ENCODE peak calls at places on chromosomes 3 and 15, in six cellular contexts. One of them, this sample, is unnamed.

GRCh38 chr15:29651476-29652072 is 170.7 kb downstream of the TJP1 start:
- DNase-seq in colonic mucosa: no peak
- DNase-seq in CD4-positive, CD25-positive, alpha-beta regulatory T cell: no peak
- DNase-seq in tibial artery: no peak
- DNase-seq in lower lobe of right lung: no peak
- DNase-seq in cardiac muscle cell: no peak
- DNase-seq in this sample: no peak

GRCh38 chr3:59499954-59500353 is 450.1 kb upstream of the CFAP20DC start:
- DNase-seq in colonic mucosa: no peak
- DNase-seq in CD4-positive, CD25-positive, alpha-beta regulatory T cell: no peak
- DNase-seq in tibial artery: no peak
- DNase-seq in lower lobe of right lung: no peak
- DNase-seq in cardiac muscle cell: no peak
- DNase-seq in this sample: no peak

GRCh38 chr15:82917252-82917651 is 35.3 kb downstream of the HOMER2 start:
- DNase-seq in colonic mucosa: no peak
- DNase-seq in CD4-positive, CD25-positive, alpha-beta regulatory T cell: no peak
- DNase-seq in tibial artery: peak; percentile 39
- DNase-seq in lower lobe of right lung: no peak
- DNase-seq in cardiac muscle cell: no peak
- DNase-seq in this sample: no peak

GRCh38 chr15:39184701-39185390 is 396.0 kb upstream of the THBS1 start:
- DNase-seq in colonic mucosa: no peak
- DNase-seq in CD4-positive, CD25-positive, alpha-beta regulatory T cell: no peak
- DNase-seq in tibial artery: no peak
- DNase-seq in lower lobe of right lung: no peak
- DNase-seq in cardiac muscle cell: no peak
- DNase-seq in this sample: no peak

GRCh38 chr15:68704496-68705021 is 116.1 kb downstream of the ANP32A start:
- DNase-seq in colonic mucosa: peak; percentile 35
- DNase-seq in CD4-positive, CD25-positive, alpha-beta regulatory T cell: no peak
- DNase-seq in tibial artery: no peak
- DNase-seq in lower lobe of right lung: no peak
- DNase-seq in cardiac muscle cell: peak; percentile 78
- DNase-seq in this sample: no peak

GRCh38 chr3:78737988-78738387 is 1029.8 kb downstream of the ROBO1 start:
- DNase-seq in colonic mucosa: no peak
- DNase-seq in CD4-positive, CD25-positive, alpha-beta regulatory T cell: no peak
- DNase-seq in tibial artery: no peak
- DNase-seq in lower lobe of right lung: no peak
- DNase-seq in cardiac muscle cell: no peak
- DNase-seq in this sample: no peak

GRCh38 chr3:16609927-16610580 is 4.8 kb upstream of the DAZL start:
- DNase-seq in colonic mucosa: no peak
- DNase-seq in CD4-positive, CD25-positive, alpha-beta regulatory T cell: no peak
- DNase-seq in tibial artery: no peak
- DNase-seq in lower lobe of right lung: no peak
- DNase-seq in cardiac muscle cell: no peak
- DNase-seq in this sample: no peak

GRCh38 chr3:10370429-10370828 is 49.5 kb upstream of the SEC13 start:
- DNase-seq in colonic mucosa: no peak
- DNase-seq in CD4-positive, CD25-positive, alpha-beta regulatory T cell: no peak
- DNase-seq in tibial artery: no peak
- DNase-seq in lower lobe of right lung: no peak
- DNase-seq in cardiac muscle cell: no peak
- DNase-seq in this sample: no peak

GRCh38 chr15:55827965-55828364 is 85.0 kb upstream of the PRTG start:
- DNase-seq in colonic mucosa: no peak
- DNase-seq in CD4-positive, CD25-positive, alpha-beta regulatory T cell: no peak
- DNase-seq in tibial artery: no peak
- DNase-seq in lower lobe of right lung: no peak
- DNase-seq in cardiac muscle cell: no peak
- DNase-seq in this sample: no peak

GRCh38 chr3:193743702-193744047 is 150.7 kb downstream of the OPA1 start:
- DNase-seq in colonic mucosa: no peak
- DNase-seq in CD4-positive, CD25-positive, alpha-beta regulatory T cell: no peak
- DNase-seq in tibial artery: no peak
- DNase-seq in lower lobe of right lung: no peak
- DNase-seq in cardiac muscle cell: no peak
- DNase-seq in this sample: no peak

GRCh38 chr3:10454907-10455306 is 50.5 kb downstream of the ATP2B2 start:
- DNase-seq in colonic mucosa: no peak
- DNase-seq in CD4-positive, CD25-positive, alpha-beta regulatory T cell: no peak
- DNase-seq in tibial artery: no peak
- DNase-seq in lower lobe of right lung: no peak
- DNase-seq in cardiac muscle cell: no peak
- DNase-seq in this sample: no peak

GRCh38 chr3:178562869-178563232 is 26.6 kb downstream of the KCNMB2 start:
- DNase-seq in colonic mucosa: no peak
- DNase-seq in CD4-positive, CD25-positive, alpha-beta regulatory T cell: no peak
- DNase-seq in tibial artery: no peak
- DNase-seq in lower lobe of right lung: no peak
- DNase-seq in cardiac muscle cell: no peak
- DNase-seq in this sample: no peak

GRCh38 chr3:125187599-125187910 is 25.0 kb downstream of the SLC12A8 start:
- DNase-seq in colonic mucosa: no peak
- DNase-seq in CD4-positive, CD25-positive, alpha-beta regulatory T cell: no peak
- DNase-seq in tibial artery: no peak
- DNase-seq in lower lobe of right lung: no peak
- DNase-seq in cardiac muscle cell: peak; percentile 33
- DNase-seq in this sample: no peak

GRCh38 chr3:125186800-125187598 is 25.5 kb downstream of the SLC12A8 start:
- DNase-seq in colonic mucosa: no peak
- DNase-seq in CD4-positive, CD25-positive, alpha-beta regulatory T cell: no peak
- DNase-seq in tibial artery: no peak
- DNase-seq in lower lobe of right lung: no peak
- DNase-seq in cardiac muscle cell: no peak
- DNase-seq in this sample: no peak

GRCh38 chr3:125188955-125189354 is 23.6 kb downstream of the SLC12A8 start:
- DNase-seq in colonic mucosa: no peak
- DNase-seq in CD4-positive, CD25-positive, alpha-beta regulatory T cell: no peak
- DNase-seq in tibial artery: no peak
- DNase-seq in lower lobe of right lung: no peak
- DNase-seq in cardiac muscle cell: no peak
- DNase-seq in this sample: no peak

GRCh38 chr3:125185758-125186245 is 26.7 kb downstream of the SLC12A8 start:
- DNase-seq in colonic mucosa: no peak
- DNase-seq in CD4-positive, CD25-positive, alpha-beta regulatory T cell: no peak
- DNase-seq in tibial artery: no peak
- DNase-seq in lower lobe of right lung: no peak
- DNase-seq in cardiac muscle cell: no peak
- DNase-seq in this sample: no peak

GRCh38 chr3:125186261-125186770 is 26.2 kb downstream of the SLC12A8 start:
- DNase-seq in colonic mucosa: no peak
- DNase-seq in CD4-positive, CD25-positive, alpha-beta regulatory T cell: no peak
- DNase-seq in tibial artery: no peak
- DNase-seq in lower lobe of right lung: no peak
- DNase-seq in cardiac muscle cell: peak; percentile 51
- DNase-seq in this sample: no peak
- H3K27ac ChIP-seq in colonic mucosa: no peak overlapping the region
- H3K27ac ChIP-seq in CD4-positive, CD25-positive, alpha-beta regulatory T cell: no peak overlapping the region
- H3K27ac ChIP-seq in tibial artery: no peak overlapping the region
- H3K27ac ChIP-seq in lower lobe of right lung: no peak overlapping the region
- H3K27ac ChIP-seq in cardiac muscle cell: peak overlapping the region; percentile 73
- H3K27ac ChIP-seq in this sample: no peak overlapping the region

GRCh38 chr15:98363416-98363815 is 284.9 kb upstream of the IGF1R start:
- DNase-seq in colonic mucosa: no peak
- DNase-seq in CD4-positive, CD25-positive, alpha-beta regulatory T cell: no peak
- DNase-seq in tibial artery: no peak
- DNase-seq in lower lobe of right lung: no peak
- DNase-seq in cardiac muscle cell: no peak
- DNase-seq in this sample: no peak

GRCh38 chr15:98363955-98364354 is 284.4 kb upstream of the IGF1R start:
- DNase-seq in colonic mucosa: no peak
- DNase-seq in CD4-positive, CD25-positive, alpha-beta regulatory T cell: no peak
- DNase-seq in tibial artery: no peak
- DNase-seq in lower lobe of right lung: no peak
- DNase-seq in cardiac muscle cell: no peak
- DNase-seq in this sample: no peak

DNA sequence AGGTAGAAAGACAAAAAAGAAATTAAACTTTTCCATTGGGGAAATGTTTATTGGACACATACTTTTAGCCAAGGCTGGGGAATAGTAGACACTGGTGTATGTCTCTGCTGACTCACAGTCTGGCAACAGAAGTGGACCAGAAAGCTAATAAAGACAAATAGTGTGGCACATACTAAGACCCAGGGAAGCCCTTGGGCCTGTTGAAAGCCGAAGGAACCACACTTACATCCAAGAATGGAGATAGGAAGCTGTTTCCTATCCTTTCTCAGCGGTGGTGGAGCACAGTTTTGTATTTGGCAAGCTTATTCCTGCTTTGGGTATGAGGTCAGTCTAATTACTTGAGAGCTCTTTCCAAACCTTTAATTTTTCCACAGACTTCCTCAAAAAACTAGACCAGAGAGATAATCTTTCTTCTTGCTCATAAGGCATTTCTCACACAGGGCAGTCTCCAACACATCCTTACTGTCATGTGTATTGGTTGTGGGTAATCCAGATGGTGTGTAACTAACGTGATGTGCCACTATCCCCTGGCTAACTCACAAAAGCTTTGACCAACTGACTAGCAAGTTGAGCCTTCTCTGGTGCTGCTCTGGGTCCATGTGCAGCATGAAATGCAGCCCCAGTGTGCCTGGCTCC is 279.1 kb upstream of the IGF1R start:
- DNase-seq in colonic mucosa: no peak
- DNase-seq in CD4-positive, CD25-positive, alpha-beta regulatory T cell: no peak
- DNase-seq in tibial artery: no peak
- DNase-seq in lower lobe of right lung: no peak
- DNase-seq in cardiac muscle cell: no peak
- DNase-seq in this sample: no peak
- H3K27ac ChIP-seq in colonic mucosa: no peak overlapping the region
- H3K27ac ChIP-seq in CD4-positive, CD25-positive, alpha-beta regulatory T cell: no peak overlapping the region
- H3K27ac ChIP-seq in tibial artery: no peak overlapping the region
- H3K27ac ChIP-seq in lower lobe of right lung: no peak overlapping the region
- H3K27ac ChIP-seq in cardiac muscle cell: no peak overlapping the region
- H3K27ac ChIP-seq in this sample: no peak overlapping the region

GRCh38 chr3:64117483-64117882 is 94.2 kb upstream of the PSMD6 start:
- DNase-seq in colonic mucosa: no peak
- DNase-seq in CD4-positive, CD25-positive, alpha-beta regulatory T cell: no peak
- DNase-seq in tibial artery: no peak
- DNase-seq in lower lobe of right lung: no peak
- DNase-seq in cardiac muscle cell: no peak
- DNase-seq in this sample: no peak
- H3K27ac ChIP-seq in colonic mucosa: no peak overlapping the region
- H3K27ac ChIP-seq in CD4-positive, CD25-positive, alpha-beta regulatory T cell: no peak overlapping the region
- H3K27ac ChIP-seq in tibial artery: no peak overlapping the region
- H3K27ac ChIP-seq in lower lobe of right lung: no peak overlapping the region
- H3K27ac ChIP-seq in cardiac muscle cell: no peak overlapping the region
- H3K27ac ChIP-seq in this sample: no peak overlapping the region

GRCh38 chr3:141764041-141764440 is 833 bp downstream of the GRK7 start:
- DNase-seq in colonic mucosa: no peak
- DNase-seq in CD4-positive, CD25-positive, alpha-beta regulatory T cell: no peak
- DNase-seq in tibial artery: no peak
- DNase-seq in lower lobe of right lung: no peak
- DNase-seq in cardiac muscle cell: no peak
- DNase-seq in this sample: no peak
- H3K27ac ChIP-seq in colonic mucosa: no peak overlapping the region
- H3K27ac ChIP-seq in CD4-positive, CD25-positive, alpha-beta regulatory T cell: no peak overlapping the region
- H3K27ac ChIP-seq in tibial artery: no peak overlapping the region
- H3K27ac ChIP-seq in lower lobe of right lung: no peak overlapping the region
- H3K27ac ChIP-seq in cardiac muscle cell: no peak overlapping the region
- H3K27ac ChIP-seq in this sample: no peak overlapping the region

GRCh38 chr15:66620744-66621344 is 55.0 kb upstream of the LCTL start:
- DNase-seq in colonic mucosa: no peak
- DNase-seq in CD4-positive, CD25-positive, alpha-beta regulatory T cell: no peak
- DNase-seq in tibial artery: no peak
- DNase-seq in lower lobe of right lung: no peak
- DNase-seq in cardiac muscle cell: no peak
- DNase-seq in this sample: no peak

GRCh38 chr15:66621491-66622467 is 56.0 kb upstream of the LCTL start:
- DNase-seq in colonic mucosa: peak; percentile 32
- DNase-seq in CD4-positive, CD25-positive, alpha-beta regulatory T cell: no peak
- DNase-seq in tibial artery: no peak
- DNase-seq in lower lobe of right lung: peak; percentile 47
- DNase-seq in cardiac muscle cell: peak; percentile 67
- DNase-seq in this sample: no peak

GRCh38 chr15:66625531-66625930 is 59.7 kb upstream of the LCTL start:
- DNase-seq in colonic mucosa: no peak
- DNase-seq in CD4-positive, CD25-positive, alpha-beta regulatory T cell: no peak
- DNase-seq in tibial artery: no peak
- DNase-seq in lower lobe of right lung: no peak
- DNase-seq in cardiac muscle cell: no peak
- DNase-seq in this sample: no peak

GRCh38 chr15:66623801-66624453 is 58.1 kb upstream of the LCTL start:
- DNase-seq in colonic mucosa: no peak
- DNase-seq in CD4-positive, CD25-positive, alpha-beta regulatory T cell: no peak
- DNase-seq in tibial artery: no peak
- DNase-seq in lower lobe of right lung: no peak
- DNase-seq in cardiac muscle cell: no peak
- DNase-seq in this sample: no peak

GRCh38 chr15:66622677-66623076 is 56.9 kb upstream of the LCTL start:
- DNase-seq in colonic mucosa: peak; percentile 61
- DNase-seq in CD4-positive, CD25-positive, alpha-beta regulatory T cell: no peak
- DNase-seq in tibial artery: no peak
- DNase-seq in lower lobe of right lung: no peak
- DNase-seq in cardiac muscle cell: no peak
- DNase-seq in this sample: no peak
- H3K27ac ChIP-seq in colonic mucosa: no peak overlapping the region
- H3K27ac ChIP-seq in CD4-positive, CD25-positive, alpha-beta regulatory T cell: no peak overlapping the region
- H3K27ac ChIP-seq in tibial artery: peak overlapping the region; percentile 69
- H3K27ac ChIP-seq in lower lobe of right lung: peak overlapping the region; percentile 76
- H3K27ac ChIP-seq in cardiac muscle cell: peak overlapping the region; percentile 82
- H3K27ac ChIP-seq in this sample: no peak overlapping the region

GRCh38 chr3:120163023-120163422 is 68.8 kb upstream of the GSK3B start:
- DNase-seq in colonic mucosa: no peak
- DNase-seq in CD4-positive, CD25-positive, alpha-beta regulatory T cell: no peak
- DNase-seq in tibial artery: no peak
- DNase-seq in lower lobe of right lung: no peak
- DNase-seq in cardiac muscle cell: no peak
- DNase-seq in this sample: no peak
- H3K27ac ChIP-seq in colonic mucosa: no peak overlapping the region
- H3K27ac ChIP-seq in CD4-positive, CD25-positive, alpha-beta regulatory T cell: no peak overlapping the region
- H3K27ac ChIP-seq in tibial artery: no peak overlapping the region
- H3K27ac ChIP-seq in lower lobe of right lung: no peak overlapping the region
- H3K27ac ChIP-seq in cardiac muscle cell: no peak overlapping the region
- H3K27ac ChIP-seq in this sample: no peak overlapping the region

DNA sequence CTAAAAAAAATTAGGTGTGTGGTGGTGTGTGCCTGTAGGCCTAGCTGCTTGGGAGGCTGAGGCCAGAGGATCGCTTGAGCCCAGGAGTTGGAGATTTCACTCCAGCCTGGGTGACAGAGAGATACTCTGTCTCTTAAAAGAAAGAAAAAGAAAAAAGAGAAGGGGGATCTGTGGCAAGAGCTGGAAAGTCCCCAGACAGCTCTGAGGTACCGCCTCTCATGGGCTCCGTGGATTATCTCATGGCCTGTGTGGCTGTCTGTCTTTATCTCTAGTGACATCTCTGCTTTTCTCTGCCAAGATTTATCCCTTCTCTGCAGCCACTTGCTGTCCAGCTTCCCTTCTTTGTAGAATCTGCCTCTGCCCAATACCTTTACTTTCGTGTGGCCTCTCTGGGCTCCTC is 5.7 kb downstream of the EXOSC7 start:
- DNase-seq in colonic mucosa: no peak
- DNase-seq in CD4-positive, CD25-positive, alpha-beta regulatory T cell: no peak
- DNase-seq in tibial artery: no peak
- DNase-seq in lower lobe of right lung: no peak
- DNase-seq in cardiac muscle cell: no peak
- DNase-seq in this sample: no peak
- H3K27ac ChIP-seq in colonic mucosa: no peak overlapping the region
- H3K27ac ChIP-seq in CD4-positive, CD25-positive, alpha-beta regulatory T cell: no peak overlapping the region
- H3K27ac ChIP-seq in tibial artery: no peak overlapping the region
- H3K27ac ChIP-seq in lower lobe of right lung: peak overlapping the region; percentile 1
- H3K27ac ChIP-seq in cardiac muscle cell: no peak overlapping the region
- H3K27ac ChIP-seq in this sample: no peak overlapping the region

This sample was measured in CD8-positive, alpha-beta memory T cell.